ENCODE peak calls at places on chromosomes 7 and 10, in four cellular contexts. B, Z, T and Y are unnamed samples.

GRCh38 chr7:27174077-27175004 is at the start of gene HOXA10:
- DNase-seq in B (no peak), T (peak; percentile 73), Z (no peak), Y (peak; percentile 89)

GRCh38 chr10:76301950-76302349 is 870.5 kb downstream of the LRMDA start:
- DNase-seq in T (no peak), Z (no peak), B (no peak), Y (no peak)

GRCh38 chr10:88594482-88594881 is 7.9 kb downstream of the LIPJ start:
- DNase-seq in Z (no peak), B (no peak), T (no peak), Y (no peak)

GRCh38 chr7:112009081-112009480 is 197.1 kb downstream of the DOCK4 start:
- DNase-seq in T (peak; percentile 65), Z (no peak), B (no peak), Y (no peak)

GRCh38 chr10:80132299-80133139 is at the start of gene PLAC9:
- DNase-seq in B (no peak), T (peak; percentile 77), Z (no peak), Y (peak; percentile 81)

GRCh38 chr10:62589689-62590088 is 214.8 kb upstream of the ADO start:
- DNase-seq in T (no peak), Z (no peak), B (no peak), Y (no peak)

GRCh38 chr7:32161708-32162107 is 91.5 kb upstream of the PDE1C start:
- DNase-seq in T (peak; percentile 84), B (no peak), Z (no peak), Y (peak; percentile 73)

GRCh38 chr7:37927739-37928444 is 7.5 kb downstream of the EPDR1 start:
- DNase-seq in Z (no peak), T (no peak), B (no peak), Y (no peak)

GRCh38 chr7:158033196-158033595 is 554.4 kb downstream of the PTPRN2 start:
- DNase-seq in T (no peak), Z (no peak), B (no peak), Y (no peak)

GRCh38 chr7:128347573-128348147 is 4.0 kb upstream of the RBM28 start:
- DNase-seq in T (peak; percentile 68), B (no peak), Z (no peak), Y (peak; percentile 76)

GRCh38 chr10:110007171-110007700 is 548 bp upstream of the ADD3 start:
- DNase-seq in B (no peak), Z (no peak), T (peak; percentile 89), Y (peak; percentile 67)